ENCODE peak calls at places on chromosomes 12 and 14, in four cellular contexts. Y is IMR-90, V is neuronal stem cell, F is mesenchymal stem cell. L is an unnamed sample.

GRCh38 chr14:68977741-68978549 is 1.2 kb downstream of the ACTN1 start:
- DNase-seq in Y (peak), V (peak), F (peak), L (peak)

GRCh38 chr14:78612666-78613065 is 442.5 kb downstream of the NRXN3 start:
- DNase-seq in Y (no peak), V (no peak), F (no peak), L (no peak)

GRCh38 chr12:109393437-109394345 is 46.0 kb downstream of the MYO1H start:
- DNase-seq in Y (peak), V (peak), F (peak), L (peak)

GRCh38 chr12:16626991-16627390 is 21.0 kb upstream of the LMO3 start:
- DNase-seq in Y (no peak), V (no peak), F (no peak), L (no peak)

GRCh38 chr12:108815875-108816594 is 41.3 kb downstream of the SSH1 start:
- DNase-seq in Y (peak), V (no peak), F (peak), L (no peak)

GRCh38 chr12:93191956-93192355 is 185.8 kb upstream of the NUDT4 start:
- DNase-seq in Y (no peak), V (no peak), F (no peak), L (no peak)

GRCh38 chr12:94219622-94220302 is 71.4 kb downstream of the PLXNC1 start:
- DNase-seq in Y (no peak), V (no peak), F (no peak), L (no peak)

GRCh38 chr12:76236640-76237039 is 111.6 kb downstream of the BBS10 start:
- DNase-seq in Y (peak), V (no peak), F (peak), L (no peak)

GRCh38 chr12:122293081-122293480 is 26.8 kb upstream of the VPS33A start:
- DNase-seq in Y (no peak), V (no peak), F (no peak), L (no peak)

GRCh38 chr12:57939291-57939690 is 2.1 kb upstream of the ATP23 start:
- DNase-seq in Y (no peak), V (no peak), F (peak), L (no peak)

GRCh38 chr12:93098077-93098476 is 169.0 kb upstream of the EEA1 start:
- DNase-seq in Y (peak), V (peak), F (peak), L (peak)

GRCh38 chr14:59297070-59297766 is 108.8 kb downstream of the DAAM1 start:
- DNase-seq in Y (no peak), V (no peak), F (no peak), L (no peak)

GRCh38 chr14:35361141-35361480 is 43.4 kb downstream of the NFKBIA start:
- DNase-seq in Y (no peak), V (no peak), F (no peak), L (no peak)

GRCh38 chr12:124993568-124994434 is at the start of gene BRI3BP:
- DNase-seq in Y (peak), V (peak), F (peak), L (peak)

GRCh38 chr14:93115920-93116675 is at the start of gene ITPK1:
- DNase-seq in Y (peak), V (peak), F (peak), L (peak)

GRCh38 chr12:113781415-113782198 is 184.5 kb downstream of the RBM19 start:
- DNase-seq in Y (peak), V (no peak), F (peak), L (no peak)

GRCh38 chr12:47964102-47964723 is 817 bp downstream of the TMEM106C start:
- DNase-seq in Y (no peak), V (no peak), F (no peak), L (peak)

GRCh38 chr12:57090456-57090855 is 1.5 kb downstream of the NAB2 start:
- DNase-seq in Y (no peak), V (no peak), F (no peak), L (no peak)

GRCh38 chr14:29458547-29458946 is 469.1 kb downstream of the PRKD1 start:
- DNase-seq in Y (no peak), V (no peak), F (no peak), L (no peak)

GRCh38 chr12:66269757-66270383 is 32.4 kb upstream of the HELB start:
- DNase-seq in Y (peak), V (peak), F (peak), L (peak)

GRCh38 chr12:75684678-75685620 is 173.5 kb upstream of the KRR1 start:
- DNase-seq in Y (peak), V (no peak), F (peak), L (no peak)

GRCh38 chr12:546920-547845 is 87.4 kb downstream of the B4GALNT3 start:
- DNase-seq in Y (peak), V (peak), F (peak), L (peak)

GRCh38 chr14:37595809-37596595 is 573 bp downstream of the TTC6 start:
- DNase-seq in Y (peak), V (peak), F (peak), L (peak)

GRCh38 chr12:55724226-55724939 is 4.2 kb downstream of the RDH5 start:
- DNase-seq in Y (peak), V (no peak), F (peak), L (peak)

GRCh38 chr14:101054671-101055070 is 151.1 kb upstream of the RTL1 start:
- DNase-seq in Y (peak), V (no peak), F (no peak), L (no peak)

GRCh38 chr12:121888083-121888477 is 510 bp upstream of the PSMD9 start:
- DNase-seq in Y (no peak), V (no peak), F (no peak), L (no peak)

GRCh38 chr12:46664771-46665287 is 161.0 kb downstream of the SLC38A4 start:
- DNase-seq in Y (peak), V (no peak), F (peak), L (no peak)

GRCh38 chr12:76220980-76221379 is 127.2 kb downstream of the BBS10 start:
- DNase-seq in Y (no peak), V (peak), F (no peak), L (no peak)

GRCh38 chr12:52139579-52140062 is 52.2 kb downstream of the KRT80 start:
- DNase-seq in Y (peak), V (no peak), F (no peak), L (peak)

GRCh38 chr14:45112886-45113772 is 21.2 kb downstream of the FKBP3 start:
- DNase-seq in Y (peak), V (no peak), F (peak), L (no peak)

GRCh38 chr12:89697256-89697655 is 11.4 kb downstream of the ATP2B1 start:
- DNase-seq in Y (no peak), V (no peak), F (no peak), L (no peak)

GRCh38 chr14:54813081-54813480 is 89.5 kb downstream of the GCH1 start:
- DNase-seq in Y (no peak), V (no peak), F (no peak), L (peak)

GRCh38 chr14:102539544-102540309 is 30.2 kb upstream of the ANKRD9 start:
- DNase-seq in Y (peak), V (no peak), F (no peak), L (no peak)

GRCh38 chr12:113697646-113698504 is 226.2 kb upstream of the LHX5 start:
- DNase-seq in Y (no peak), V (no peak), F (no peak), L (peak)

GRCh38 chr12:57370696-57371095 is 60.1 kb downstream of the R3HDM2 start:
- DNase-seq in Y (peak), V (no peak), F (no peak), L (no peak)

GRCh38 chr14:87018294-87018693 is 974.7 kb downstream of the GALC start:
- DNase-seq in Y (peak), V (no peak), F (no peak), L (no peak)

GRCh38 chr12:98772818-98773217 is 127.7 kb downstream of the APAF1 start:
- DNase-seq in Y (no peak), V (no peak), F (no peak), L (no peak)

GRCh38 chr14:35632276-35633071 is 98.5 kb downstream of the INSM2 start:
- DNase-seq in Y (peak), V (no peak), F (peak), L (no peak)

GRCh38 chr12:24630446-24630845 is 318.5 kb downstream of the BCAT1 start:
- DNase-seq in Y (no peak), V (no peak), F (no peak), L (no peak)

GRCh38 chr12:50753232-50753769 is 10.6 kb upstream of the ATF1 start:
- DNase-seq in Y (no peak), V (no peak), F (no peak), L (peak)

GRCh38 chr12:50749459-50749882 is 14.4 kb upstream of the ATF1 start:
- DNase-seq in Y (no peak), V (no peak), F (no peak), L (peak)

GRCh38 chr12:50747817-50748216 is 16.1 kb upstream of the ATF1 start:
- DNase-seq in Y (no peak), V (no peak), F (peak), L (peak)

GRCh38 chr12:50750366-50750765 is 13.5 kb upstream of the ATF1 start:
- DNase-seq in Y (no peak), V (no peak), F (no peak), L (peak)

GRCh38 chr12:50751921-50752721 is 11.8 kb upstream of the ATF1 start:
- DNase-seq in Y (peak), V (no peak), F (peak), L (peak)
- H4K8ac ChIP-seq in Y (no peak), V (no peak), F (no peak), L (no peak)

GRCh38 chr14:91395998-91396660 is 21.5 kb downstream of the CCDC88C start:
- DNase-seq in Y (no peak), V (no peak), F (no peak), L (no peak)

GRCh38 chr14:91390165-91390778 is 27.3 kb downstream of the CCDC88C start:
- DNase-seq in Y (no peak), V (no peak), F (no peak), L (no peak)

GRCh38 chr14:91394105-91395081 is 23.2 kb downstream of the CCDC88C start:
- DNase-seq in Y (no peak), V (no peak), F (no peak), L (no peak)

GRCh38 chr14:91395466-91395865 is 22.2 kb downstream of the CCDC88C start:
- DNase-seq in Y (no peak), V (no peak), F (no peak), L (no peak)

DNA sequence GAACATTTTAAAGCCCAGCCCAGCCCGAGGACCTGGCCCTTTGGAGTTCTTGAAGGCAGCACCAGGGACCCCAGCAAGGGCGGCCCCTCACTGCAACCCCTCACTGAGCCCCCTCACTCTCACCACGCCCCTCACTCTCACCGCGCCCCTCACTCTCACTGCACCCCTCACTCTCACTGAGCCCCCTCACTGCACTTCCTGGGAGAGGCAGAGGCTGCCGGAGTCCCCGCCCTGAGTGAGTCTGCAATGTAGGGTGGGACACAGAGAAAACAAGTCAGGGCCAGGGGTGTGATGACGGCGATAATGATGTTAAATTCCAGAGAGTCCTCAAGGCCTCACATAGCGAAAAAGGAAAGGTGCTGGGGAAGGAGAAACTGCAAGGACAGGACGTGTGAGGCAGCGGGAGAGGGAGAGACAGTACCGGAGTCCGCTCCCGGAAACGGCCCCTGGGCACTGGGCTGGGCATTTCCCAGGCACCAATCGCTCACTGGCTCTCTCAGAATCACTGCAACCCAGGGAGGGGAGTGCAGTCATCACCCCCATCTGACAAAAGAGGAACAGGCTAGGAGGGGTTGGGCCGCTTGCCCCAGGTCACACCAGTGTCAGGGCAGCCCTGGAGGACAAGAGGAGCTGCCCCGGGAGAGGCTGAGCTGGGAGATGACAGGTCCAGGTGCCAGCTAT is 24.9 kb downstream of the CCDC88C start:
- DNase-seq in Y (no peak), V (no peak), F (no peak), L (no peak)
- H4K8ac ChIP-seq in Y (no peak), V (no peak), F (no peak), L (no peak)

GRCh38 chr12:2378835-2379330 is 326.1 kb downstream of the CACNA1C start:
- DNase-seq in Y (no peak), V (no peak), F (no peak), L (no peak)

GRCh38 chr12:2374092-2374740 is 321.4 kb downstream of the CACNA1C start:
- DNase-seq in Y (peak), V (no peak), F (no peak), L (no peak)

GRCh38 chr12:2373307-2373706 is 320.5 kb downstream of the CACNA1C start:
- DNase-seq in Y (no peak), V (no peak), F (no peak), L (no peak)

GRCh38 chr12:2375871-2376270 is 323.1 kb downstream of the CACNA1C start:
- DNase-seq in Y (no peak), V (no peak), F (no peak), L (no peak)

DNA sequence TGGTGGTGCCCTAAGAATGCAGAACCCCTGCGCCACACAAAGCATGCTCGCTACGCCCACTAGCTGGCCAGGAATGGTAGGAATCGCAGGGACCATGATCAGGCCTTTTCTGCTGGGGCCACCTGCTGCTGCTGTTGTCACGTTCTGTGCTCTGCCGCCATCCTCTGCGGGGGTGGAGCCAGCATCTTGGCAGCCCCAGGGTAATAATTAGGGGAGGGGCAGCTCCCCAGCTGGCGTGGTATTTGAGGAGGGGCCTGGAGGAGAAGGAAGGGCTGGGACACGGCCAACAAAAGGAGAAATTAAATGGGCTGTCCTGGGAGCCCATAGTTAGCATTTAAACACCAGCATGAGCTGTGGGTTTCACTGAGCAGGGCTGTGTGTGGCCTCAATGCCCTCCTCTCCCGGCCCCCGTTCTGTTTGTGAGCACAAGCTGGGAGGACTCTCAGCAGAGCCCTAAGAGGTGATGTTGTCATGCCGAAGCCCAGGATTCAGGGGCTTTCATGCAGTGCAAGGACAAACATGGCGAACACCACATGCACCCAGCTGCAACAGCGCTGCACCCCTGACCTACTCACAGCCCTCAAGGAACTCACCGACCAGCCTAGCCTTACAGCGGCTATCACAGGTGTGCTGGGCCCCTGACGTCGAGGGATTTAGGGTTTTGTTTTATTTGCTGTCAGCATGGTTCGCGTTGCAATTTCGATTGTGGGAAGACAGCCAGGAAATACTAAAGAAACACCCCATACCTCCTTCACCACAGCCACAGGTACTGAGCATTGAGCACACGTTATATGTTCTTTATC is 324.3 kb downstream of the CACNA1C start:
- DNase-seq in Y (no peak), V (peak), F (no peak), L (peak)
- H4K8ac ChIP-seq in Y (no peak), V (no peak), F (no peak), L (no peak)

DNA sequence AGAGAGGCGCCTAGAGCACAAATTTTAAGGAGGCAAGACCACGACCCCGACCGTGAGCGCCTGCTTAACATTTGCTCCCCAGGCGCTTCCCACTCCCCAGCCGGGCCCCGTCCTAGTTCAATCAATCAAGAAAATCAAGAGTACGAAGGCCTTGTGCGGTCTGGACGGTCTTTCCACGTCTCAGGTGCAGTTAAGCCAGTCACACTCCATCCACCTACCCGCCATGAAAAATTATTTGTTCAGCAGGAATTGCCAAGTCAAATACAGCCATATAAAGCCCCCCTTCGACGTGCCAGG is 610 bp upstream of the LRR1 start:
- DNase-seq in Y (no peak), V (no peak), F (no peak), L (no peak)
- H4K8ac ChIP-seq in Y (peak), V (no peak), F (peak), L (no peak)